ENCODE peak calls at places on chromosomes 6 and 20, in nine cellular contexts. R, S, F, V, L, W, M, Y and N are unnamed samples.

GRCh38 chr20:45269754-45270270 is 15.4 kb upstream of the SLPI start:
- DNase-seq in M (no peak), W (no peak), L (no peak), Y (no peak), R (no peak), V (no peak), F (no peak), S (no peak), N (no peak)

GRCh38 chr20:63103402-63104311 is 96.9 kb upstream of the BHLHE23 start:
- DNase-seq in S (no peak), M (peak; percentile 6), V (no peak), R (no peak), W (no peak), F (no peak), L (no peak), Y (no peak), N (no peak)

GRCh38 chr6:87277123-87277522 is 45.3 kb upstream of the SMIM8 start:
- DNase-seq in V (peak; percentile 23), L (no peak), F (no peak), W (no peak), S (no peak), R (peak; percentile 37), Y (no peak), M (no peak), N (no peak)

GRCh38 chr6:14002176-14002947 is 77.6 kb downstream of the RNF182 start:
- DNase-seq in R (no peak), W (no peak), L (no peak), Y (no peak), V (no peak), M (no peak), S (no peak), F (no peak), N (no peak)

GRCh38 chr20:52130406-52130805 is 61.2 kb downstream of the ZFP64 start:
- DNase-seq in M (no peak), R (no peak), L (no peak), F (no peak), W (no peak), V (no peak), S (no peak), Y (no peak), N (no peak)

GRCh38 chr6:38676236-38676973 is 26.5 kb downstream of the GLO1 start:
- DNase-seq in W (no peak), Y (no peak), F (no peak), R (no peak), V (no peak), S (no peak), L (no peak), M (no peak), N (no peak)

GRCh38 chr6:113450061-113450465 is 407.1 kb upstream of the MARCKS start:
- DNase-seq in F (no peak), S (no peak), R (no peak), M (no peak), V (no peak), Y (no peak), L (no peak), W (peak; percentile 32), N (no peak)

GRCh38 chr6:17115251-17116089 is 13.6 kb downstream of the STMND1 start:
- DNase-seq in L (peak; percentile 78), W (peak; percentile 80), R (no peak), V (peak; percentile 79), S (peak; percentile 59), Y (no peak), M (no peak), F (no peak), N (no peak)

GRCh38 chr6:29626948-29627761 is 5.8 kb downstream of the GABBR1 start:
- DNase-seq in Y (no peak), W (no peak), F (no peak), S (no peak), V (no peak), M (no peak), R (no peak), L (no peak), N (no peak)

GRCh38 chr20:39048000-39048696 is 86.0 kb downstream of the DHX35 start:
- DNase-seq in R (peak; percentile 81), M (peak; percentile 75), F (peak; percentile 56), Y (peak; percentile 85), L (peak; percentile 78), S (peak; percentile 77), V (peak; percentile 56), W (peak; percentile 86), N (peak; percentile 87)